ENCODE peak calls at places on chromosomes 6 and 20, in five cellular contexts. Q is AG09309, D is lung, J is Caco-2, X is A549. U is an unnamed sample.

GRCh38 chr6:44649365-44650025 is 262.0 kb downstream of the CDC5L start:
- DNase-seq in Q (peak), D (no peak), J (no peak), X (no peak), U (peak)

GRCh38 chr6:350371-350770 is 41.2 kb upstream of the IRF4 start:
- DNase-seq in Q (no peak), D (no peak), J (no peak), X (no peak), U (no peak)

GRCh38 chr20:14245368-14245970 is 91.9 kb downstream of the FLRT3 start:
- DNase-seq in Q (no peak), D (no peak), J (no peak), X (no peak), U (no peak)

GRCh38 chr6:54716869-54717268 is 129.7 kb upstream of the FAM83B start:
- DNase-seq in Q (no peak), D (no peak), J (no peak), X (no peak), U (no peak)

GRCh38 chr20:47350181-47350550 is 6.3 kb downstream of the ZMYND8 start:
- DNase-seq in Q (no peak), D (no peak), J (no peak), X (no peak), U (no peak)

GRCh38 chr20:33660035-33660684 is 2.0 kb upstream of the C20orf144 start:
- DNase-seq in Q (no peak), D (no peak), J (no peak), X (no peak), U (no peak)

GRCh38 chr6:109295109-109295765 is 87.0 kb downstream of the CD164 start:
- DNase-seq in Q (no peak), D (no peak), J (no peak), X (no peak), U (no peak)

GRCh38 chr6:25637946-25638345 is 14.1 kb upstream of the SCGN start:
- DNase-seq in Q (no peak), D (no peak), J (peak), X (no peak), U (no peak)

GRCh38 chr6:19416811-19417210 is 420.4 kb upstream of the ID4 start:
- DNase-seq in Q (no peak), D (no peak), J (no peak), X (no peak), U (no peak)

GRCh38 chr6:48957781-48958180 is 505.3 kb downstream of the MMUT start:
- DNase-seq in Q (peak), D (no peak), J (no peak), X (no peak), U (no peak)

GRCh38 chr20:57838670-57839142 is 128.9 kb upstream of the PMEPA1 start:
- DNase-seq in Q (peak), D (no peak), J (no peak), X (no peak), U (peak)

GRCh38 chr20:51450221-51450712 is 92.3 kb downstream of the NFATC2 start:
- DNase-seq in Q (no peak), D (no peak), J (no peak), X (no peak), U (no peak)

GRCh38 chr6:84583784-84584183 is 180.6 kb downstream of the TBX18 start:
- DNase-seq in Q (no peak), D (no peak), J (no peak), X (no peak), U (no peak)

GRCh38 chr6:136728033-136728939 is 64.0 kb downstream of the MAP3K5 start:
- DNase-seq in Q (no peak), D (no peak), J (no peak), X (no peak), U (no peak)

GRCh38 chr20:51752343-51752951 is 15.7 kb downstream of the ATP9A start:
- DNase-seq in Q (peak), D (no peak), J (no peak), X (peak), U (peak)

GRCh38 chr20:1274485-1275313 is 8.6 kb downstream of the SNPH start:
- DNase-seq in Q (no peak), D (no peak), J (no peak), X (no peak), U (no peak)

GRCh38 chr6:32047084-32047478 is 8.9 kb downstream of the CYP21A2 start:
- DNase-seq in Q (no peak), D (no peak), J (no peak), X (no peak), U (no peak)

GRCh38 chr6:13500264-13500663 is 12.9 kb upstream of the GFOD1 start:
- DNase-seq in Q (no peak), D (no peak), J (no peak), X (no peak), U (no peak)

GRCh38 chr20:56628873-56629463 is at the start of gene TFAP2C:
- DNase-seq in Q (no peak), D (peak), J (peak), X (peak), U (no peak)

GRCh38 chr6:27771240-27771639 is 141.0 kb downstream of the OR2B2 start:
- DNase-seq in Q (no peak), D (no peak), J (no peak), X (no peak), U (no peak)

GRCh38 chr6:27775796-27776184 is 136.4 kb downstream of the OR2B2 start:
- DNase-seq in Q (no peak), D (no peak), J (no peak), X (no peak), U (no peak)

GRCh38 chr6:27768556-27768955 is 143.6 kb downstream of the OR2B2 start:
- DNase-seq in Q (no peak), D (no peak), J (no peak), X (no peak), U (no peak)

GRCh38 chr6:27770724-27771123 is 141.5 kb downstream of the OR2B2 start:
- DNase-seq in Q (no peak), D (no peak), J (no peak), X (no peak), U (no peak)

DNA sequence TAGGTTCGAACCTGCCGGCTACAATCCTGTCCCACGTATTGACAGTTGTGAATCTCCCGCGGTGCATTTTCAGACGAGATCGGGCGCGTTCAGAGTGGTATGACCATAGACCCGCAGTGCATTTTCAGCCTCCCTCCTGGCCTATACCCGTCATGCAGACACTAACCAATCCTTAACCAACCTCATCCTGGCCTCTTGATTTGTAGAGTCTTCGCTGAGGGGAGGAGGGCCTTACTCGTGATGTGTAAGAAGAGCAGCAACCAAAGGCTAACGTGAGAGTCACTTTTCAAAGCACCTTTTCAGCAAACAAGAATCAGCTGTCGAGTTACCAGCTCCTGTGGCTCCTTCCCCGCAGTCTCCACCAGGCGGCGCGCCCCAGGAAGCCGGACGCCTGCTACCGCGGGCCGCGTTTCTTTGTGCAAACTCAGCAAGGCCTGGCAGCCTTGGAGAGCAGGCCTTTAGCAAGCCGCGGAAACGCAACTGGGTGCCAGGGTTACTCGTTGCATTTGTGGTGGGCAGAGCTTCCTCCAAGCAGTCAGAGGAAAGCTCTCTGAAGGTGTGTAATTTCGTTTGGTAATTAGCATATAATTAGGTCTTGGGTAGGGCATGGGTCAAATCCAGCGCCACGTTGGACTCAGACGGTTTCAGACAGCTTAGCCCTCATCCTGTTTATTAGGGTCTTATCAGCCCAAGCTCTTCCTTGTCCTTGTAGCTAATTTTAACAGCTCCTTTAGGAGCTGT is 139.8 kb downstream of the OR2B2 start:
- DNase-seq in Q (peak), D (peak), J (peak), X (peak), U (peak)
- TF ChIP-seq CTCF in Q (peak), D (peak), J (peak), X (peak), U (peak)

GRCh38 chr6:157880534-157880933 is 57.5 kb downstream of the SNX9 start:
- DNase-seq in Q (no peak), D (no peak), J (no peak), X (no peak), U (no peak)

GRCh38 chr6:157877573-157878011 is 54.5 kb downstream of the SNX9 start:
- DNase-seq in Q (no peak), D (no peak), J (no peak), X (no peak), U (no peak)

GRCh38 chr6:157878039-157878438 is 55.0 kb downstream of the SNX9 start:
- DNase-seq in Q (no peak), D (no peak), J (no peak), X (no peak), U (no peak)

GRCh38 chr6:157879873-157880254 is 56.8 kb downstream of the SNX9 start:
- DNase-seq in Q (no peak), D (peak), J (no peak), X (no peak), U (no peak)

DNA sequence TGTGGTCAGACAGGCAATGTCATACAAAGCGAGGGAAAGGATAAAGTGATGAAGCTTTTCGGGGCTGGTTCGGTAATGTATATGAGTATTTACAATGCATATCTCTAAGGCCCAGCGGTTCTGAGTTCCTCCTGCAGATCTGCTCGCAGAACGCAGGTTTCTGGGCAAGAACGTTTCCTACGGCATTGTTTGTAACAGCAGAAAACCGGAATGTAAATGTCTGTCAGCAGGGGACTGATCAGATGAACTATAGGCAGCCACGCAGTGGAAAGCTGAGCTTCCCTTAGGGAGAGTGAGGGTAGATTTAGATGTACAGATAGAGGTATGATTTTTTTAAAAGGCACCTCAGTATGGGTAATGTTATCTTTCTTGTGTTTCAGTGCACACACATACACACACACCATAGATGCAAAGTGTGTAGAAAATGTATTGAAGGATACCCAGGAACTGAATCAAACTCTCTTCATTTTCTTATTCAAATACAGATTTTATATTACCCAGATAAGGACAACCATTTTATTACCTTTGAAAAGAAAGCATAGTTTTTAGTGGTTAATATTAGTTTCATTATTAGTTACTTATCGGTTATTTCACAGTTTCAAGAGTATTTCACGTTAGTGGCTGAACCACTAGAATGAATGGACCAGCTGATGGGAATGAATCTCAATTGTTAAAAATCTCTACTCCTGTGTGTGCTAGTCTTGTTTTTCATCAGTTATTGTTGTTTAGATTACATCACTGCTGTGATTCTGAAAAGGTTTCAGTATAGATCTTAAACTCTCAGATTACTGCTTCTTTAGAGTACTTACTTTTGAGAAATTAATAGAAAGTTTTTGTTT is 56.2 kb downstream of the SNX9 start:
- DNase-seq in Q (no peak), D (no peak), J (no peak), X (no peak), U (no peak)
- H3K4me3 ChIP-seq in Q (no peak), D (no peak), J (no peak), X (no peak), U (no peak)

GRCh38 chr6:39144804-39145203 is 29.8 kb upstream of the SAYSD1 start:
- DNase-seq in Q (no peak), D (no peak), J (no peak), X (no peak), U (no peak)
- TF ChIP-seq CTCF in Q (no peak), D (no peak), J (no peak), X (no peak), U (no peak)

GRCh38 chr6:46048646-46049297 is 33.1 kb upstream of the CLIC5 start:
- DNase-seq in Q (no peak), D (no peak), J (no peak), X (no peak), U (no peak)
- H3K4me3 ChIP-seq in Q (no peak), D (no peak), J (no peak), X (no peak), U (no peak)